ENCODE peak calls at places on chromosome 5, in five cellular contexts. C, N, V, M and G are unnamed samples.
A peak's percentile ranks its signal among the peaks of the same experiment; 100 is the strongest.

GRCh38 chr5:44245936-44246335 is 143.3 kb downstream of the FGF10 start:
- DNase-seq in C (no peak), N (no peak), V (no peak), M (no peak), G (no peak)

GRCh38 chr5:175082346-175082745 is 358.0 kb downstream of the MSX2 start:
- DNase-seq in C (no peak), N (no peak), V (no peak), M (no peak), G (no peak)

GRCh38 chr5:1002836-1003235 is 5.8 kb upstream of the NKD2 start:
- DNase-seq in C (no peak), N (no peak), V (no peak), M (peak; percentile 17), G (no peak)

GRCh38 chr5:140245354-140245753 is 57.5 kb downstream of the PFDN1 start:
- DNase-seq in C (no peak), N (no peak), V (no peak), M (peak; percentile 28), G (no peak)

GRCh38 chr5:159412284-159413046 is 82.2 kb upstream of the IL12B start:
- DNase-seq in C (no peak), N (no peak), V (peak; percentile 43), M (no peak), G (no peak)

GRCh38 chr5:80871541-80871961 is 88.6 kb upstream of the RASGRF2 start:
- DNase-seq in C (no peak), N (no peak), V (no peak), M (no peak), G (peak; percentile 11)

GRCh38 chr5:65037845-65038815 is 269.4 kb downstream of the CWC27 start:
- DNase-seq in C (no peak), N (no peak), V (no peak), M (no peak), G (no peak)

GRCh38 chr5:142743677-142744441 is 26.3 kb upstream of the ARHGAP26 start:
- DNase-seq in C (no peak), N (peak; percentile 26), V (no peak), M (no peak), G (no peak)

GRCh38 chr5:178895615-178896571 is at the start of gene ZFP2:
- DNase-seq in C (peak; percentile 83), N (peak; percentile 64), V (peak; percentile 18), M (peak; percentile 38), G (peak; percentile 37)

GRCh38 chr5:132050136-132050535 is 10.3 kb upstream of the IL3 start:
- DNase-seq in C (peak; percentile 31), N (no peak), V (no peak), M (peak; percentile 58), G (no peak)

GRCh38 chr5:148229840-148230239 is 8.5 kb upstream of the MARCOL start:
- DNase-seq in C (no peak), N (no peak), V (no peak), M (no peak), G (no peak)

GRCh38 chr5:151463137-151464029 is 16.0 kb downstream of the SLC36A1 start:
- DNase-seq in C (no peak), N (no peak), V (no peak), M (no peak), G (no peak)

GRCh38 chr5:10264569-10264968 is 14.5 kb downstream of the CCT5 start:
- DNase-seq in C (no peak), N (no peak), V (no peak), M (no peak), G (no peak)

GRCh38 chr5:1735320-1735970 is 64.2 kb downstream of the MRPL36 start:
- DNase-seq in C (no peak), N (no peak), V (no peak), M (no peak), G (no peak)

GRCh38 chr5:140043508-140043872 is 391 bp upstream of the NRG2 start:
- DNase-seq in C (no peak), N (no peak), V (no peak), M (no peak), G (no peak)

GRCh38 chr5:131706278-131706677 is 71.2 kb upstream of the RAPGEF6 start:
- DNase-seq in C (no peak), N (no peak), V (no peak), M (no peak), G (no peak)

GRCh38 chr5:89435347-89435746 is 552.4 kb upstream of the MEF2C start:
- DNase-seq in C (no peak), N (no peak), V (no peak), M (no peak), G (no peak)

GRCh38 chr5:135625961-135626360 is 47.2 kb upstream of the CXCL14 start:
- DNase-seq in C (no peak), N (no peak), V (no peak), M (no peak), G (no peak)

GRCh38 chr5:50967388-50968039 is 301.1 kb downstream of the PARP8 start:
- DNase-seq in C (no peak), N (peak; percentile 20), V (no peak), M (no peak), G (no peak)

GRCh38 chr5:128009399-128009798 is 74.2 kb upstream of the SLC12A2 start:
- DNase-seq in C (no peak), N (no peak), V (no peak), M (no peak), G (no peak)

GRCh38 chr5:87147441-87147840 is 120.2 kb upstream of the RASA1 start:
- DNase-seq in C (no peak), N (no peak), V (no peak), M (no peak), G (no peak)

GRCh38 chr5:148107608-148108007 is 43.8 kb downstream of the SPINK5 start:
- DNase-seq in C (no peak), N (no peak), V (no peak), M (no peak), G (no peak)

GRCh38 chr5:633521-633955 is 21.4 kb downstream of the CEP72 start:
- DNase-seq in C (no peak), N (no peak), V (no peak), M (no peak), G (peak; percentile 36)

GRCh38 chr5:73938280-73938937 is 312.4 kb downstream of the ARHGEF28 start:
- DNase-seq in C (no peak), N (peak; percentile 91), V (no peak), M (no peak), G (peak; percentile 76)

GRCh38 chr5:34967540-34967939 is 38.2 kb downstream of the DNAJC21 start:
- DNase-seq in C (no peak), N (no peak), V (no peak), M (no peak), G (no peak)

GRCh38 chr5:51731641-51732040 is 348.4 kb downstream of the ISL1 start:
- DNase-seq in C (no peak), N (no peak), V (no peak), M (no peak), G (no peak)

GRCh38 chr5:178434016-178434761 is 156.0 kb downstream of the COL23A1 start:
- DNase-seq in C (no peak), N (no peak), V (no peak), M (no peak), G (no peak)

GRCh38 chr5:107274576-107274975 is 396.2 kb downstream of the EFNA5 start:
- DNase-seq in C (no peak), N (peak; percentile 12), V (no peak), M (no peak), G (no peak)

GRCh38 chr5:34494111-34494755 is 161.9 kb upstream of the RAI14 start:
- DNase-seq in C (no peak), N (peak; percentile 77), V (no peak), M (no peak), G (no peak)